ENCODE peak calls at places on chromosomes 7 and 10, in five cellular contexts. C, K, Z, O and D are unnamed samples.

GRCh38 chr10:97961979-97962378 is 68.4 kb downstream of the CRTAC1 start:
- DNase-seq in C (no peak), K (no peak), Z (no peak), O (no peak), D (no peak)

GRCh38 chr10:58266003-58266825 is 1.5 kb downstream of the IPMK start:
- DNase-seq in C (no peak), K (peak), Z (peak), O (peak), D (peak)

GRCh38 chr10:118458957-118459641 is 117.0 kb upstream of the FAM204A start:
- DNase-seq in C (no peak), K (no peak), Z (no peak), O (no peak), D (no peak)

GRCh38 chr10:97676770-97677581 is 10.1 kb downstream of the AVPI1 start:
- DNase-seq in C (no peak), K (peak), Z (peak), O (peak), D (peak)

GRCh38 chr10:113961261-113961938 is 82.3 kb upstream of the ADRB1 start:
- DNase-seq in C (peak), K (no peak), Z (no peak), O (no peak), D (peak)

GRCh38 chr10:63520463-63521388 is 475 bp upstream of the REEP3 start:
- DNase-seq in C (no peak), K (peak), Z (peak), O (peak), D (peak)

GRCh38 chr10:89706011-89706410 is 4.6 kb downstream of the KIF20B start:
- DNase-seq in C (no peak), K (no peak), Z (no peak), O (no peak), D (no peak)

GRCh38 chr10:43262043-43262901 is 4.6 kb downstream of the RASGEF1A start:
- DNase-seq in C (no peak), K (no peak), Z (peak), O (no peak), D (no peak)

GRCh38 chr10:7397049-7397448 is 13.8 kb downstream of the SFMBT2 start:
- DNase-seq in C (no peak), K (no peak), Z (peak), O (no peak), D (peak)

GRCh38 chr10:48414778-48415177 is 108.3 kb downstream of the MAPK8 start:
- DNase-seq in C (no peak), K (no peak), Z (no peak), O (no peak), D (no peak)

GRCh38 chr7:157117796-157118195 is 20.9 kb upstream of the UBE3C start:
- DNase-seq in C (no peak), K (no peak), Z (peak), O (no peak), D (no peak)

GRCh38 chr10:97780991-97781540 is 9.3 kb upstream of the SFRP5 start:
- DNase-seq in C (no peak), K (no peak), Z (no peak), O (no peak), D (peak)

GRCh38 chr7:7732566-7733290 is 14.3 kb upstream of the RPA3 start:
- DNase-seq in C (no peak), K (peak), Z (no peak), O (no peak), D (no peak)

GRCh38 chr10:78764436-78764835 is 304.3 kb upstream of the ZMIZ1 start:
- DNase-seq in C (no peak), K (no peak), Z (no peak), O (no peak), D (no peak)

GRCh38 chr7:42227523-42227922 is 9.5 kb downstream of the GLI3 start:
- DNase-seq in C (no peak), K (no peak), Z (no peak), O (no peak), D (no peak)

GRCh38 chr7:44461387-44461786 is 29.1 kb downstream of the NUDCD3 start:
- DNase-seq in C (peak), K (no peak), Z (no peak), O (no peak), D (peak)

GRCh38 chr7:47978790-47979144 is 648 bp downstream of the HUS1 start:
- DNase-seq in C (no peak), K (no peak), Z (no peak), O (no peak), D (no peak)

GRCh38 chr7:76340617-76341131 is 18.1 kb downstream of the YWHAG start:
- DNase-seq in C (no peak), K (no peak), Z (no peak), O (no peak), D (no peak)

GRCh38 chr10:67837519-67838314 is at the start of gene DNAJC12:
- DNase-seq in C (no peak), K (peak), Z (peak), O (peak), D (peak)

GRCh38 chr10:67841737-67842136 is 3.7 kb upstream of the DNAJC12 start:
- DNase-seq in C (no peak), K (no peak), Z (no peak), O (no peak), D (no peak)

GRCh38 chr10:67839957-67840356 is 2.0 kb upstream of the DNAJC12 start:
- DNase-seq in C (no peak), K (no peak), Z (no peak), O (peak), D (no peak)

GRCh38 chr10:67843284-67843683 is 5.3 kb upstream of the DNAJC12 start:
- DNase-seq in C (no peak), K (no peak), Z (no peak), O (no peak), D (no peak)
- TF ChIP-seq MYC in C (no peak), K (no peak), Z (no peak), O (no peak), D (no peak)

DNA sequence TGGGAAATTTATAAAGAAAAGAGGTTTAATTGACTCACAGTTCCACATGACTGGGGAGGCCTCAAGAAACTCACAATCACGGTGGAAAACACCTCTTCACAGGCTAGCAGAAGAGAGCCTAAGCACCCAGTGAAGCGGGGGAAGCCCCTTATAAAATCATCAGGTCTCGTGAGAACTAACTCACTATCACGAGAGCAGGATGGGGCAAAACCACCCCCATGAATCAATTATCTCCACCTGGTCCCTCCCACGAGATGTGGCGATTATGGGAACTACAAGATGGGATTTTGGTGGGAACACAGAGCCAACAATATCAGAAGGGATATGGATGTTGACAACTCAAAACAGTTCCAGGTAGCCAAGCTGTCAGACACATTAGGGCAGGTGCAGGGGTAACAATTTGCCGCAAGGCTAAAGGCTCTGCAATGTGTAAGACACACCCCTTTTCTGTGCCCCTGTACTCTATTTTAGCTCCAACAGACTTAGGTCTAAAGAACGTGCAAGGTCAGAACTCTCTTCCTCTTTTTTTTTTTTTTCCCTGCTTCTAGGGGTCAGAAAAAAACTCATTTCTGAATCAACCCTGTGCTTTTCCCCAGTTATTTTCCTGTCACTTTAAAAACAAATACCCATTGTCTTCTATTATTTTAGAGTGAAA is 30.7 kb upstream of the RBM20 start:
- DNase-seq in C (peak), K (no peak), Z (no peak), O (no peak), D (peak)
- TF ChIP-seq CTCF in C (no peak), K (no peak), Z (no peak), O (no peak), D (no peak)

DNA sequence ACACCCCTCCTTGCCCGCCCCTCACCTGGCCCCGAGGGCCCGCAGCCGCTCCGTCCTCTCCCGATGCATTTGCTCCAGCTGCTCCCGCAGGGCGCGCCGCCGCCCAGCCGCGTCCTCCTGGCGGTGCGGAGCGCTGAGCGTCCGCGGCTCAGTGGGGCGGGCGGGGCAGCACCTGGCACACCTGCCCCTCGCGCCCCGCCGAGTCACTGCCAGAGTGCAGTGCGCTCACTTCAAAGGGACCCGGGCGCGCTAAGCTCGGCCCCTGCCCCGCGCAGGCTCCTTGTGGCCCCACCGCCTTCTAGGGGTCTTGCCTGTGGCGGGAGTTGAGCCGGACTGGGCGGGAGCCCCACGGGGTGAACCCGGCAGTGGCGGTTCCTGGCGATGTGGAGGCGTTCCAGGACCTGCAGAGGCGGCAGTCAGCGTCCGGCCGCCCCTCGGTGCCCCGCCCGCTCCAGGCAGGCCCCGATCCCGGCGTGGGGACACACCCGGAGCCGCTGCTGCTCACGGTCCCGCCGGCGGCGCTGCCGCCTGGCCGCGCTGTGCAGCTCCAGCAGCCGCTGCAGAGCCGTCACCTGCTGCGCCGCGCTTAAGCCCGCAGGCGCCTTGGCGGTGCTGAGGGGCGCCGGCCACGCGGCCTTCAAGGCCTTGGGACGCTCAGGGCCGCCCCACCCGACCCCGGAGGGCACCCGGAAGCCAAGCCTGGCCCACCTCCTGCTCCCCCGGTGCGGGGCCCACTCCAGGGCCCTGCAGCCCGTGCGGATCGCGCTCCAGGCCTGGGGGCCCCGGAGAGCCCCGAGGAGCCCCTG is 6.7 kb downstream of the ATP6V1F start:
- DNase-seq in C (no peak), K (no peak), Z (no peak), O (peak), D (peak)
- TF ChIP-seq POLR2A in C (peak), K (no peak), Z (no peak), O (peak), D (no peak)

DNA sequence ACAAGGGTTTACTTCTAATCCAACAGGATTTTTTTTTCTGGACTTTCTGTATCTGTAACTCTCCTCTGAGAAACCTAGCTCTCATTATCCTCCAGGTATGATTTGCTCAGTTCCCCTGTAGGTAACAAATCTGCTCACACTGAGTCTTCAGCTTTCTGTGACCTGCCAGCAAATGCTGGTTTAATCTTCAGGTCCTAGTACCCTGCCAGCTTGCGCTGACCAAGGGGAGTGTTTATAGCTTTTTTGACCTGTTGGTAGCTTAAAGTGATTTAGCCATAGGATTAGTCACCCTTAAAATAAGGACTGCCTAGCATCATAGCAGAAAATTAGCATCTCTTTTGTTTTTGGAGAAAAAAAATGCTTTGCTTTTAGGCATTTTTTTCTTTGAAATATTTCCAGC is 22.4 kb downstream of the SND1 start:
- DNase-seq in C (no peak), K (no peak), Z (no peak), O (no peak), D (no peak)
- TF ChIP-seq MYC in C (no peak), K (no peak), Z (no peak), O (no peak), D (no peak)

GRCh38 chr10:127536972-127537760 is 11.9 kb upstream of the NPS start:
- DNase-seq in C (no peak), K (no peak), Z (no peak), O (no peak), D (no peak)
- TF ChIP-seq CTCF in C (no peak), K (no peak), Z (no peak), O (no peak), D (no peak)

DNA sequence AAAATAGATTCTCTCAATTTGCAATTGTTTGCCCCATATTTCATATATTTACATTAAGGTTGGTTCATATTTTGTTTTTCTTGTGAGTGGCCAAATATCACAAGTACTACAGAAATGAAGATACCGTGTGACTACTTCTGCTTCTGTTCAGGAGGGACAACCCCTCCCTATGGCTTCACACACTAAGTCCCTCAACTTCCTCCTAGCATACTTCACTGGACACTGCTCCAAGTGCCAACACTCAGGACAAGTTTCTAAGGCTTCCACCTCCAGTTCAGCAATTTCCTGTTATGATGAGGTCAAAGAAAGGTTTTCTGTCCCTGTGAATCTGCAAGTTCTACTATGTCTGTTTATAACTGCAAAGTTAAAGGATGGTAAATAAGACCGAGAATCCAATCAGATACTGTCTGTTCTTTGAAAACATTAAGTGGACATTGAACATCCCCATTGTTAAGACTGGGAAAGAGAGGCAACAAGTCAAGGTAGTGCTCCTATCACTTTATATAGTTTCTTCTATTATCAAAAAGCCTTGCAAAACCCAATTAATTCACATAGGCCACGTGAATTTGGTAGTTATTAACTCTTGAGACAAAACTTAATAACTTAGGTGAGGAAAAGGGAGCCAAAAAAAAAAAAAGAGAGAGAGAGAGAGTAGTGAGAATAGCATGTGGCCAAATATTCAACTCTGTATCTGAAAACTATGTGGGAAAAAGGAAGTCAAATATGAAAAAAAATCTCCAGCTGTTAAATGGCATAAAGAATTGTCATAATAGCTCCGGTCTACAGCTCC is 81.3 kb upstream of the DKK1 start:
- DNase-seq in C (no peak), K (peak), Z (no peak), O (peak), D (peak)
- TF ChIP-seq POLR2A in C (no peak), K (no peak), Z (no peak), O (no peak), D (no peak)